ENCODE peak calls at places on chromosomes 2 and 18, in eight cellular contexts. V is vagina, T is HCT116, G is A549, Z is stomach, B is prostate gland, X is breast epithelium, M is tibial nerve. U is an unnamed sample.

GRCh38 chr2:52936029-52936428 is 831.6 kb upstream of the CHAC2 start:
- DNase-seq in Z (no peak), T (no peak), M (no peak), X (no peak), B (no peak), G (peak; percentile 36), V (no peak), U (no peak)

GRCh38 chr2:160299540-160299939 is 99.5 kb upstream of the ITGB6 start:
- DNase-seq in M (no peak), G (no peak), X (no peak), V (no peak), Z (no peak), T (no peak), B (no peak), U (no peak)

GRCh38 chr2:130252880-130253645 is 54.8 kb upstream of the TUBA3E start:
- DNase-seq in X (no peak), M (no peak), Z (no peak), T (no peak), B (no peak), V (no peak), G (peak; percentile 56), U (no peak)

GRCh38 chr2:169509230-169509917 is at the start of gene KLHL41:
- DNase-seq in G (no peak), T (no peak), X (no peak), B (no peak), V (no peak), Z (no peak), M (no peak), U (no peak)

GRCh38 chr2:236550701-236551465 is 18.7 kb upstream of the ACKR3 start:
- DNase-seq in V (peak; percentile 76), T (no peak), G (no peak), X (no peak), M (no peak), Z (no peak), B (no peak), U (no peak)

GRCh38 chr2:84833481-84834150 is 47.3 kb downstream of the TRABD2A start:
- DNase-seq in B (no peak), T (no peak), G (no peak), V (no peak), X (no peak), M (no peak), Z (no peak), U (no peak)

GRCh38 chr18:79405781-79406575 is 10.2 kb downstream of the NFATC1 start:
- DNase-seq in V (no peak), G (no peak), M (peak; percentile 65), X (no peak), Z (peak; percentile 59), B (no peak), T (no peak), U (peak; percentile 61)

GRCh38 chr2:56287508-56287907 is 103.7 kb downstream of the CCDC85A start:
- DNase-seq in G (no peak), Z (no peak), X (no peak), B (no peak), M (no peak), T (no peak), V (no peak), U (no peak)

GRCh38 chr18:7467708-7468466 is 99.2 kb upstream of the PTPRM start:
- DNase-seq in V (peak; percentile 81), M (no peak), X (no peak), Z (no peak), T (no peak), B (no peak), G (peak; percentile 4), U (no peak)

GRCh38 chr2:199739413-199740110 is 111.4 kb downstream of the FTCDNL1 start:
- DNase-seq in M (peak; percentile 87), B (peak; percentile 33), X (peak; percentile 62), V (no peak), Z (peak; percentile 68), G (peak; percentile 65), T (peak; percentile 42), U (peak; percentile 65)

GRCh38 chr2:238240761-238241711 is 1.2 kb upstream of the HES6 start:
- DNase-seq in T (peak; percentile 41), G (no peak), B (peak; percentile 63), V (no peak), M (no peak), X (peak; percentile 76), Z (peak; percentile 87), U (peak; percentile 63)

GRCh38 chr2:239386001-239386670 is 14.7 kb downstream of the HDAC4 start:
- DNase-seq in X (no peak), M (no peak), G (no peak), Z (no peak), T (no peak), B (no peak), V (no peak), U (no peak)

DNA sequence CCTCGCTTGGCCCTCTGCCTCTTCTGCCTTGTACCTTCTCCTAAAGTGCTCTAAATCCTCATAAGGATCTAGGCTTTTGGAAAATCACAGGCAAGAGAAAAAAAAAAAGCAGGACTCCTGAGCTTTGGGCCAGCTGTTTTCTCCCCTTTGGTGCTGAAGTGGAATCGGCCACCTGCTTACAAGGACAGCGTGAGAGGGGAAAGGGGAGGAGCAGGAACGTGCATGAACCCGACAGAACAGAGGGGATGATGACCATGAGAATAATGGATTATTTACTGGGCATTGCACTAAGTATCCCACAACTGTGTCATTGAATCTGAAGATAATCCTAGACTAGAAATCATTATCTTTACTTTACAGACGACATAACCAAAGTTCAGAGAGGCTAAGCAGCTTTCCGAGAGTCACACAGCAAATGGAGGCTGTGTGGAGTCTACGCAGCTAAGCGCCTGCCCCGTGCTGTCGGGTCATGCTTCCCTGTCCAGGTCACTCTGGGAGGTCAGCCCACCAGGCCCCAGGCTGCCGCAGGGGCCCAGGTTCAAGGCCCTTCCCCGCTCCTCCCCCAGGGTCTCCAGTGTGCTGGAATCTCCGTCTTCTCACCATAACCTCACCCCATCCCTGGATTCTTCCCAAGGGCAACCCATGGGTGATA is 141.8 kb downstream of the PXDN start:
- DNase-seq in B (no peak), T (no peak), Z (no peak), M (no peak), G (no peak), X (no peak), V (no peak), U (no peak)
- H3K27ac ChIP-seq in B (no peak overlapping the region), T (no peak overlapping the region), Z (peak overlapping the region; percentile 68), M (peak overlapping the region; percentile 79), G (no peak overlapping the region), X (peak overlapping the region; percentile 75), V (no peak overlapping the region), U (peak overlapping the region; percentile 80)

GRCh38 chr2:14634223-14634884 is 1.8 kb downstream of the LRATD1 start:
- DNase-seq in Z (peak; percentile 93), X (peak; percentile 88), V (no peak), G (peak; percentile 79), M (peak; percentile 74), T (no peak), B (peak; percentile 92), U (peak; percentile 87)

GRCh38 chr2:14633031-14633430 is 514 bp downstream of the LRATD1 start:
- DNase-seq in V (no peak), Z (peak; percentile 30), T (no peak), B (peak; percentile 20), X (no peak), M (no peak), G (no peak), U (no peak)

GRCh38 chr2:14631676-14632075 is 841 bp upstream of the LRATD1 start:
- DNase-seq in B (no peak), Z (no peak), V (no peak), X (no peak), G (no peak), T (no peak), M (no peak), U (no peak)

GRCh38 chr2:14633451-14634211 is 1.1 kb downstream of the LRATD1 start:
- DNase-seq in G (no peak), V (no peak), X (peak; percentile 52), B (peak; percentile 6), T (no peak), M (no peak), Z (no peak), U (peak; percentile 75)

DNA sequence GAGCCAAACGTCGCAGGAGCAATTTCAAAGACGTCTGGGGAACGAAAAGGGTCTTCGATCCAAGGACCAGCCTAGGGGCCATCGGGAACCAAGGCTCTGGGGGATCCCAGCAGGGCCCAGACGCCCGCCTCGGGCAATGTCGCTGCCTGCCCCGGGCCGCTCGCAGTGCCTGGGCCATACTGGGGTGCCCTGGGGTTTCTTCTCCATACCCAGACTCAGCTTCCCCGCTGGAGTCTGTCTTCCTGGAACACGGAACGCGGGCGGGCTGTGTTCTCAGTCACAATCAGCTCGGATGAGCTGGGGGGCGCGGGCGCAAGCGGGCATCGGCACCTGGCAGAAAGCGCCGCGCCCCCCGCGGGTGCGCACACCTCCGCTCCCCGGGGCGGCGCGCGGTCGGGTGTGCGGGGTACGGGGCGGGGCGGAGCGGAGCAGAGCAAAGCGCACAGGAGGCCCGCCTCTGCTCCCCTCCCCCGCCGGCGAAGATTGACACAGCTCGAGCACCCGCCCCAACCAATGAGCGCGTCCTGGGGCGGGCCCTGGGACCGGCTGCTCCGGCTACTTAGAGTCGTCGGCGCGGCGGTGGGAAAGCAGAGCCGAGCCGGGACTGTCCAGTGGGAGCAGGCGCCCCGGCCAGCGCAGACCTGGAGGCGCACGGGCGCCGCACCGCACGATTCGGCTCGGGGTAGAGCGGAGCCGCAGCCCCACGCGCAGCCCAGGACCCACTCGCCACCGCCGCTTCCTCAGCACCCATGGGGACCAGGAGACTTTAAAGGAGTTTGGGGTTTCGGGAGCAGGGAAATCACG is at the start of gene LRATD1:
- DNase-seq in B (peak; percentile 97), T (no peak), G (peak; percentile 53), Z (peak; percentile 94), M (peak; percentile 57), V (no peak), X (peak; percentile 89), U (peak; percentile 95)
- TF ChIP-seq POLR2A in B (peak; percentile 99), T (no peak), G (no peak), Z (peak; percentile 75), M (no peak), V (no peak), X (peak; percentile 40), U (no peak)

GRCh38 chr2:128377071-128377910 is 58.6 kb upstream of the HS6ST1 start:
- DNase-seq in M (no peak), V (no peak), Z (peak; percentile 17), B (no peak), G (no peak), T (no peak), X (peak; percentile 37), U (no peak)
- H3K4me1 ChIP-seq in M (peaks cover 48% of the 10 kb centered on the region), V (peaks cover 94% of the 10 kb centered on the region), Z (peaks cover 38% of the 10 kb centered on the region), B (peaks cover 25% of the 10 kb centered on the region), G (no peaks in the 10 kb centered on the region), T (peaks cover 4% of the 10 kb centered on the region), X (peaks cover 4% of the 10 kb centered on the region), U (peaks cover 85% of the 10 kb centered on the region)

GRCh38 chr2:227849906-227850305 is 21.5 kb upstream of the DAW1 start:
- DNase-seq in Z (no peak), B (no peak), T (no peak), X (no peak), G (no peak), V (no peak), M (no peak), U (no peak)

GRCh38 chr2:227856697-227857096 is 14.7 kb upstream of the DAW1 start:
- DNase-seq in T (no peak), Z (no peak), B (no peak), M (no peak), X (no peak), G (no peak), V (no peak), U (no peak)

GRCh38 chr2:227855440-227855839 is 16.0 kb upstream of the DAW1 start:
- DNase-seq in X (no peak), M (no peak), V (no peak), Z (no peak), B (no peak), G (no peak), T (no peak), U (no peak)

GRCh38 chr2:227853204-227853629 is 18.2 kb upstream of the DAW1 start:
- DNase-seq in X (no peak), G (peak; percentile 44), T (no peak), M (no peak), B (no peak), V (no peak), Z (no peak), U (peak; percentile 47)

GRCh38 chr2:227853765-227854271 is 17.6 kb upstream of the DAW1 start:
- DNase-seq in B (no peak), T (no peak), X (no peak), V (no peak), M (no peak), Z (no peak), G (no peak), U (no peak)
- H3K27ac ChIP-seq in B (no peak overlapping the region), T (no peak overlapping the region), X (peak overlapping the region; percentile 27), V (no peak overlapping the region), M (no peak overlapping the region), Z (no peak overlapping the region), G (peak overlapping the region; percentile 51), U (peak overlapping the region; percentile 40)